ENCODE peak calls at places on chromosomes 6 and 20, in four cellular contexts. H is heart left ventricle; K is aorta; M is activated CD4-positive, alpha-beta T cell treated with anti-CD3 and anti-CD28 coated beads for 48 hours. U is an unnamed sample.

GRCh38 chr6:156427345-156427744 is 349.8 kb upstream of the ARID1B start:
- DNase-seq in H (peak), K (peak), M (peak), U (peak)

GRCh38 chr6:15420959-15421438 is 175.1 kb downstream of the JARID2 start:
- DNase-seq in H (no peak), K (no peak), M (no peak), U (no peak)

GRCh38 chr20:25139061-25139705 is 56.3 kb upstream of the ENTPD6 start:
- DNase-seq in H (no peak), K (no peak), M (no peak), U (no peak)

GRCh38 chr20:19945732-19946670 is 71.2 kb upstream of the NAA20 start:
- DNase-seq in H (no peak), K (no peak), M (no peak), U (no peak)

GRCh38 chr20:49979030-49979832 is 3.5 kb upstream of the SNAI1 start:
- DNase-seq in H (no peak), K (peak), M (peak), U (peak)

GRCh38 chr6:88722691-88723090 is 240.7 kb downstream of the RNGTT start:
- DNase-seq in H (no peak), K (no peak), M (no peak), U (no peak)

GRCh38 chr20:57103146-57103800 is 163.2 kb downstream of the BMP7 start:
- DNase-seq in H (no peak), K (no peak), M (no peak), U (no peak)

GRCh38 chr20:44644384-44645131 is 6.9 kb downstream of the ADA start:
- DNase-seq in H (no peak), K (no peak), M (peak), U (no peak)

GRCh38 chr6:11876934-11877433 is 98.4 kb upstream of the ADTRP start:
- DNase-seq in H (no peak), K (no peak), M (no peak), U (no peak)

GRCh38 chr6:169722362-169723199 is 1.7 kb downstream of the PHF10 start:
- DNase-seq in H (peak), K (peak), M (peak), U (peak)

GRCh38 chr6:163897030-163897429 is 482.5 kb downstream of the QKI start:
- DNase-seq in H (no peak), K (no peak), M (no peak), U (peak)

GRCh38 chr6:116046739-116047138 is 14.0 kb downstream of the FRK start:
- DNase-seq in H (no peak), K (no peak), M (no peak), U (no peak)

GRCh38 chr6:109184638-109185037 is 89.3 kb downstream of the CEP57L1 start:
- DNase-seq in H (no peak), K (no peak), M (no peak), U (no peak)

GRCh38 chr6:41097467-41098090 is 24.8 kb downstream of the NFYA start:
- DNase-seq in H (no peak), K (no peak), M (no peak), U (peak)

GRCh38 chr20:23884136-23884770 is 4.7 kb upstream of the CST5 start:
- DNase-seq in H (no peak), K (no peak), M (no peak), U (no peak)

GRCh38 chr20:62367483-62368302 is 581 bp upstream of the LAMA5 start:
- DNase-seq in H (peak), K (peak), M (peak), U (peak)

GRCh38 chr6:43074847-43075741 is 1.0 kb upstream of the PTK7 start:
- DNase-seq in H (no peak), K (no peak), M (no peak), U (peak)

GRCh38 chr6:72286911-72287311 is 335.0 kb upstream of the KCNQ5 start:
- DNase-seq in H (no peak), K (no peak), M (no peak), U (peak)

GRCh38 chr6:115495184-115495583 is 565.5 kb downstream of the FRK start:
- DNase-seq in H (no peak), K (no peak), M (no peak), U (no peak)

GRCh38 chr6:73290435-73290834 is 27.4 kb upstream of the KHDC1 start:
- DNase-seq in H (no peak), K (no peak), M (no peak), U (peak)

GRCh38 chr6:14915888-14916832 is 329.7 kb upstream of the JARID2 start:
- DNase-seq in H (no peak), K (no peak), M (no peak), U (no peak)

GRCh38 chr6:111377558-111378120 is 105.4 kb downstream of the REV3L start:
- DNase-seq in H (no peak), K (no peak), M (no peak), U (peak)

GRCh38 chr6:36742146-36742545 is 44.5 kb downstream of the RAB44 start:
- DNase-seq in H (no peak), K (no peak), M (no peak), U (no peak)

GRCh38 chr20:57638173-57638894 is 18.1 kb upstream of the ZBP1 start:
- DNase-seq in H (no peak), K (no peak), M (no peak), U (no peak)

GRCh38 chr6:20952605-20953004 is 418.3 kb downstream of the CDKAL1 start:
- DNase-seq in H (peak), K (no peak), M (no peak), U (peak)